ENCODE peak calls at places on chromosomes 2 and 18, in six cellular contexts. V, I, Y, J, S and N are unnamed samples.

GRCh38 chr2:17035010-17035409 is 369.4 kb upstream of the CYRIA start:
- DNase-seq in V (no peak), I (no peak), Y (no peak), J (no peak), S (no peak), N (no peak)

GRCh38 chr2:197559656-197560055 is 43.8 kb downstream of the MOB4 start:
- DNase-seq in V (no peak), I (no peak), Y (no peak), J (no peak), S (no peak), N (no peak)

GRCh38 chr2:177682768-177683472 is 290.3 kb downstream of the AGPS start:
- DNase-seq in V (no peak), I (no peak), Y (no peak), J (no peak), S (no peak), N (no peak)

GRCh38 chr2:239315308-239315707 is 85.5 kb downstream of the HDAC4 start:
- DNase-seq in V (no peak), I (no peak), Y (no peak), J (peak; percentile 9), S (peak; percentile 20), N (no peak)

GRCh38 chr2:113767811-113768210 is 11.4 kb upstream of the SLC35F5 start:
- DNase-seq in V (no peak), I (no peak), Y (no peak), J (no peak), S (no peak), N (no peak)

GRCh38 chr2:112579280-112579679 is 5.1 kb upstream of the CHCHD5 start:
- DNase-seq in V (no peak), I (no peak), Y (no peak), J (no peak), S (no peak), N (no peak)

GRCh38 chr18:32714571-32715148 is 58.2 kb downstream of the KLHL14 start:
- DNase-seq in V (no peak), I (peak; percentile 95), Y (peak; percentile 37), J (no peak), S (no peak), N (peak; percentile 77)

GRCh38 chr2:10412380-10412779 is 35.7 kb downstream of the ODC1 start:
- DNase-seq in V (peak; percentile 18), I (peak; percentile 75), Y (peak; percentile 68), J (no peak), S (no peak), N (no peak)

GRCh38 chr18:69557246-69557781 is 156.6 kb downstream of the DOK6 start:
- DNase-seq in V (no peak), I (peak; percentile 37), Y (no peak), J (no peak), S (no peak), N (no peak)